ENCODE peak calls at places on chromosomes 11 and 22, in ten cellular contexts. One of them, this sample, is unnamed.

GRCh38 chr11:14891143-14892035 is 642 bp downstream of the CYP2R1 start:
- DNase-seq in HFFc6: peak
- DNase-seq in WTC11: peak
- DNase-seq in AG04450: peak
- DNase-seq in endothelial cell: peak
- DNase-seq in HFF-Myc: peak
- DNase-seq in GM13977: peak
- DNase-seq in IMR-90: peak
- DNase-seq in PC-9: peak
- DNase-seq in Panc1: no peak
- DNase-seq in this sample: peak

GRCh38 chr11:15123849-15124248 is 9.1 kb downstream of the INSC start:
- DNase-seq in PC-9: peak
- DNase-seq in endothelial cell: no peak
- DNase-seq in IMR-90: peak
- DNase-seq in HFF-Myc: no peak
- DNase-seq in AG04450: peak
- DNase-seq in Panc1: no peak
- DNase-seq in GM13977: no peak
- DNase-seq in WTC11: no peak
- DNase-seq in HFFc6: peak
- DNase-seq in this sample: peak

GRCh38 chr11:69703711-69704507 is at the start of gene FGF19:
- DNase-seq in AG04450: no peak
- DNase-seq in PC-9: peak
- DNase-seq in IMR-90: no peak
- DNase-seq in WTC11: peak
- DNase-seq in Panc1: no peak
- DNase-seq in endothelial cell: peak
- DNase-seq in HFFc6: no peak
- DNase-seq in GM13977: peak
- DNase-seq in HFF-Myc: no peak
- DNase-seq in this sample: no peak

GRCh38 chr22:30855677-30856518 is 112.7 kb downstream of the MORC2 start:
- DNase-seq in endothelial cell: no peak
- DNase-seq in HFF-Myc: no peak
- DNase-seq in WTC11: no peak
- DNase-seq in IMR-90: no peak
- DNase-seq in GM13977: no peak
- DNase-seq in AG04450: no peak
- DNase-seq in HFFc6: no peak
- DNase-seq in PC-9: no peak
- DNase-seq in Panc1: no peak
- DNase-seq in this sample: no peak

GRCh38 chr11:84249344-84250135 is 963.4 kb upstream of the CCDC90B start:
- DNase-seq in WTC11: no peak
- DNase-seq in endothelial cell: no peak
- DNase-seq in PC-9: no peak
- DNase-seq in HFF-Myc: no peak
- DNase-seq in IMR-90: no peak
- DNase-seq in GM13977: no peak
- DNase-seq in AG04450: no peak
- DNase-seq in HFFc6: no peak
- DNase-seq in Panc1: no peak
- DNase-seq in this sample: peak

GRCh38 chr11:12540913-12541587 is 133.2 kb upstream of the TEAD1 start:
- DNase-seq in endothelial cell: no peak
- DNase-seq in HFF-Myc: no peak
- DNase-seq in PC-9: no peak
- DNase-seq in IMR-90: peak
- DNase-seq in AG04450: peak
- DNase-seq in WTC11: no peak
- DNase-seq in HFFc6: peak
- DNase-seq in Panc1: no peak
- DNase-seq in GM13977: no peak
- DNase-seq in this sample: peak

GRCh38 chr11:111302298-111302697 is 4.0 kb downstream of the POU2AF3 start:
- DNase-seq in PC-9: no peak
- DNase-seq in AG04450: no peak
- DNase-seq in IMR-90: no peak
- DNase-seq in endothelial cell: no peak
- DNase-seq in Panc1: no peak
- DNase-seq in WTC11: no peak
- DNase-seq in HFFc6: no peak
- DNase-seq in HFF-Myc: no peak
- DNase-seq in GM13977: no peak
- DNase-seq in this sample: no peak

GRCh38 chr11:62251698-62252097 is 9.7 kb downstream of the SCGB1D2 start:
- DNase-seq in Panc1: no peak
- DNase-seq in AG04450: no peak
- DNase-seq in endothelial cell: no peak
- DNase-seq in GM13977: no peak
- DNase-seq in PC-9: no peak
- DNase-seq in HFFc6: no peak
- DNase-seq in HFF-Myc: no peak
- DNase-seq in IMR-90: no peak
- DNase-seq in WTC11: no peak
- DNase-seq in this sample: no peak

GRCh38 chr22:33678523-33678922 is 241.8 kb downstream of the LARGE1 start:
- DNase-seq in endothelial cell: no peak
- DNase-seq in HFFc6: no peak
- DNase-seq in AG04450: no peak
- DNase-seq in WTC11: no peak
- DNase-seq in PC-9: no peak
- DNase-seq in GM13977: no peak
- DNase-seq in IMR-90: no peak
- DNase-seq in Panc1: no peak
- DNase-seq in HFF-Myc: no peak
- DNase-seq in this sample: no peak

GRCh38 chr22:31094741-31095140 is 12.6 kb downstream of the SELENOM start:
- DNase-seq in AG04450: no peak
- DNase-seq in endothelial cell: no peak
- DNase-seq in HFFc6: no peak
- DNase-seq in WTC11: no peak
- DNase-seq in IMR-90: no peak
- DNase-seq in PC-9: no peak
- DNase-seq in Panc1: no peak
- DNase-seq in GM13977: no peak
- DNase-seq in HFF-Myc: no peak
- DNase-seq in this sample: no peak

GRCh38 chr22:17842386-17842785 is 68.1 kb upstream of the BID start:
- DNase-seq in PC-9: no peak
- DNase-seq in endothelial cell: no peak
- DNase-seq in HFF-Myc: no peak
- DNase-seq in AG04450: no peak
- DNase-seq in HFFc6: no peak
- DNase-seq in Panc1: no peak
- DNase-seq in WTC11: no peak
- DNase-seq in IMR-90: no peak
- DNase-seq in GM13977: no peak
- DNase-seq in this sample: peak

GRCh38 chr11:16815047-16815767 is 76.8 kb downstream of the C11orf58 start:
- DNase-seq in PC-9: no peak
- DNase-seq in GM13977: no peak
- DNase-seq in AG04450: no peak
- DNase-seq in Panc1: no peak
- DNase-seq in HFFc6: no peak
- DNase-seq in IMR-90: peak
- DNase-seq in WTC11: no peak
- DNase-seq in endothelial cell: no peak
- DNase-seq in HFF-Myc: no peak
- DNase-seq in this sample: peak

GRCh38 chr22:19815093-19815822 is 39.4 kb downstream of the GNB1L start:
- DNase-seq in endothelial cell: no peak
- DNase-seq in IMR-90: no peak
- DNase-seq in HFF-Myc: no peak
- DNase-seq in HFFc6: no peak
- DNase-seq in GM13977: no peak
- DNase-seq in AG04450: no peak
- DNase-seq in WTC11: no peak
- DNase-seq in PC-9: no peak
- DNase-seq in Panc1: no peak
- DNase-seq in this sample: no peak

GRCh38 chr11:110971110-110971509 is 258.9 kb upstream of the ARHGAP20 start:
- DNase-seq in HFFc6: peak
- DNase-seq in HFF-Myc: peak
- DNase-seq in GM13977: no peak
- DNase-seq in endothelial cell: no peak
- DNase-seq in PC-9: peak
- DNase-seq in IMR-90: peak
- DNase-seq in Panc1: no peak
- DNase-seq in AG04450: no peak
- DNase-seq in WTC11: no peak
- DNase-seq in this sample: peak

GRCh38 chr11:120549346-120549745 is 37.8 kb downstream of the GRIK4 start:
- DNase-seq in Panc1: no peak
- DNase-seq in HFFc6: no peak
- DNase-seq in HFF-Myc: no peak
- DNase-seq in IMR-90: no peak
- DNase-seq in WTC11: no peak
- DNase-seq in endothelial cell: no peak
- DNase-seq in PC-9: no peak
- DNase-seq in AG04450: no peak
- DNase-seq in GM13977: no peak
- DNase-seq in this sample: no peak

GRCh38 chr11:3021125-3021524 is 29.0 kb upstream of the NAP1L4 start:
- DNase-seq in IMR-90: peak
- DNase-seq in PC-9: peak
- DNase-seq in WTC11: peak
- DNase-seq in AG04450: no peak
- DNase-seq in GM13977: peak
- DNase-seq in HFFc6: peak
- DNase-seq in Panc1: no peak
- DNase-seq in HFF-Myc: no peak
- DNase-seq in endothelial cell: peak
- DNase-seq in this sample: peak
- TF ChIP-seq CTCF in IMR-90: peak
- TF ChIP-seq CTCF in PC-9: peak
- TF ChIP-seq CTCF in WTC11: no peak
- TF ChIP-seq CTCF in AG04450: peak
- TF ChIP-seq CTCF in GM13977: peak
- TF ChIP-seq CTCF in HFFc6: peak
- TF ChIP-seq CTCF in Panc1: no peak
- TF ChIP-seq CTCF in HFF-Myc: peak
- TF ChIP-seq CTCF in endothelial cell: peak
- TF ChIP-seq CTCF in this sample: peak

GRCh38 chr11:68694404-68695297 is 10.3 kb downstream of the GAL start:
- DNase-seq in WTC11: no peak
- DNase-seq in HFF-Myc: no peak
- DNase-seq in AG04450: no peak
- DNase-seq in GM13977: no peak
- DNase-seq in endothelial cell: no peak
- DNase-seq in PC-9: no peak
- DNase-seq in Panc1: no peak
- DNase-seq in HFFc6: no peak
- DNase-seq in IMR-90: no peak
- DNase-seq in this sample: peak
- TF ChIP-seq CTCF in WTC11: no peak
- TF ChIP-seq CTCF in HFF-Myc: no peak
- TF ChIP-seq CTCF in AG04450: no peak
- TF ChIP-seq CTCF in GM13977: no peak
- TF ChIP-seq CTCF in endothelial cell: no peak
- TF ChIP-seq CTCF in PC-9: no peak
- TF ChIP-seq CTCF in Panc1: no peak
- TF ChIP-seq CTCF in HFFc6: no peak
- TF ChIP-seq CTCF in IMR-90: no peak
- TF ChIP-seq CTCF in this sample: no peak

GRCh38 chr11:44565746-44566558 is 489 bp downstream of the CD82 start:
- DNase-seq in WTC11: no peak
- DNase-seq in endothelial cell: no peak
- DNase-seq in Panc1: no peak
- DNase-seq in IMR-90: no peak
- DNase-seq in PC-9: no peak
- DNase-seq in GM13977: no peak
- DNase-seq in HFF-Myc: no peak
- DNase-seq in HFFc6: no peak
- DNase-seq in AG04450: no peak
- DNase-seq in this sample: no peak

GRCh38 chr11:44566559-44566949 is 1.1 kb downstream of the CD82 start:
- DNase-seq in PC-9: no peak
- DNase-seq in AG04450: no peak
- DNase-seq in GM13977: no peak
- DNase-seq in HFFc6: no peak
- DNase-seq in endothelial cell: no peak
- DNase-seq in HFF-Myc: no peak
- DNase-seq in IMR-90: no peak
- DNase-seq in WTC11: no peak
- DNase-seq in Panc1: no peak
- DNase-seq in this sample: no peak

GRCh38 chr11:44567876-44568256 is 2.4 kb downstream of the CD82 start:
- DNase-seq in AG04450: no peak
- DNase-seq in IMR-90: no peak
- DNase-seq in PC-9: no peak
- DNase-seq in HFF-Myc: no peak
- DNase-seq in WTC11: no peak
- DNase-seq in GM13977: no peak
- DNase-seq in Panc1: no peak
- DNase-seq in endothelial cell: no peak
- DNase-seq in HFFc6: no peak
- DNase-seq in this sample: no peak

GRCh38 chr11:44568358-44568705 is 2.9 kb downstream of the CD82 start:
- DNase-seq in IMR-90: no peak
- DNase-seq in PC-9: no peak
- DNase-seq in WTC11: no peak
- DNase-seq in AG04450: no peak
- DNase-seq in endothelial cell: no peak
- DNase-seq in Panc1: no peak
- DNase-seq in HFF-Myc: no peak
- DNase-seq in HFFc6: no peak
- DNase-seq in GM13977: no peak
- DNase-seq in this sample: no peak

GRCh38 chr11:44566952-44567875 is 1.8 kb downstream of the CD82 start:
- DNase-seq in GM13977: no peak
- DNase-seq in HFFc6: no peak
- DNase-seq in HFF-Myc: no peak
- DNase-seq in WTC11: no peak
- DNase-seq in endothelial cell: no peak
- DNase-seq in IMR-90: no peak
- DNase-seq in AG04450: no peak
- DNase-seq in Panc1: no peak
- DNase-seq in PC-9: no peak
- DNase-seq in this sample: no peak
- TF ChIP-seq CTCF in GM13977: no peak
- TF ChIP-seq CTCF in HFFc6: peak
- TF ChIP-seq CTCF in HFF-Myc: no peak
- TF ChIP-seq CTCF in WTC11: no peak
- TF ChIP-seq CTCF in endothelial cell: no peak
- TF ChIP-seq CTCF in IMR-90: peak
- TF ChIP-seq CTCF in AG04450: peak
- TF ChIP-seq CTCF in Panc1: no peak
- TF ChIP-seq CTCF in PC-9: no peak
- TF ChIP-seq CTCF in this sample: peak

DNA sequence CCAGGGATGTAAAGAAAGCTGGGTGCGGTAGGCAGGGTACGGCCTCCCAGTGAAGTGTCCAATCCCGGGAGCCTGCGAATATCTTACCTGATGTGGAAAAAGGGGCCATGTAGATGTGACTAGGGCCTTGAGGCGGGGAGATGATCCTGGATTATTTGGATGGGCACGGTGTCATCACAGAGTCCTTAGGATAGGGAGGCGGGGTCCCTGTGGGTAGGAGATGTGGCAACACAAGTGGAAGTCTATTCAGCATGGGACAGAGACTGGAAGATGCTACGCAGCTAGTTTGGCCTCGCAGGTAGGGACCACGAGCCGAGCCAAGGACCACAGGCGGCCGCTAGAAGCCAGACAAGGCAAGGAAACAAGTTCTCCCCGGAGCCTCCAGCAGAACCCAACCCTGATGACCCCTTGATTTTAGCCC is 46.4 kb upstream of the SHANK2 start:
- DNase-seq in HFFc6: no peak
- DNase-seq in endothelial cell: no peak
- DNase-seq in WTC11: no peak
- DNase-seq in IMR-90: no peak
- DNase-seq in PC-9: no peak
- DNase-seq in Panc1: no peak
- DNase-seq in GM13977: no peak
- DNase-seq in HFF-Myc: no peak
- DNase-seq in AG04450: no peak
- DNase-seq in this sample: no peak
- TF ChIP-seq CTCF in HFFc6: no peak
- TF ChIP-seq CTCF in endothelial cell: no peak
- TF ChIP-seq CTCF in WTC11: no peak
- TF ChIP-seq CTCF in IMR-90: no peak
- TF ChIP-seq CTCF in PC-9: no peak
- TF ChIP-seq CTCF in Panc1: no peak
- TF ChIP-seq CTCF in GM13977: no peak
- TF ChIP-seq CTCF in HFF-Myc: no peak
- TF ChIP-seq CTCF in AG04450: no peak
- TF ChIP-seq CTCF in this sample: no peak